ENCODE peak calls at places on chromosomes 5 and 9, in ten cellular contexts. One of them, this sample, is unnamed.

GRCh38 chr9:137236936-137237421 is 4.1 kb upstream of the TUBB4B start:
- DNase-seq in HCT116: no peak
- DNase-seq in HepG2: no peak
- DNase-seq in breast epithelium: no peak
- DNase-seq in erythroblast: no peak
- DNase-seq in prostate gland: no peak
- DNase-seq in stomach: no peak
- DNase-seq in body of pancreas: no peak
- DNase-seq in gastrocnemius medialis: no peak
- DNase-seq in lower leg skin: no peak
- DNase-seq in this sample: peak; percentile 61

GRCh38 chr5:157903117-157903450 is 44.1 kb upstream of the CLINT1 start:
- DNase-seq in HCT116: no peak
- DNase-seq in HepG2: no peak
- DNase-seq in breast epithelium: no peak
- DNase-seq in erythroblast: no peak
- DNase-seq in prostate gland: no peak
- DNase-seq in stomach: no peak
- DNase-seq in body of pancreas: no peak
- DNase-seq in gastrocnemius medialis: no peak
- DNase-seq in lower leg skin: no peak
- DNase-seq in this sample: no peak

GRCh38 chr5:74915488-74915887 is 49.3 kb upstream of the FAM169A start:
- DNase-seq in HCT116: no peak
- DNase-seq in HepG2: no peak
- DNase-seq in breast epithelium: no peak
- DNase-seq in erythroblast: no peak
- DNase-seq in prostate gland: no peak
- DNase-seq in stomach: no peak
- DNase-seq in body of pancreas: no peak
- DNase-seq in gastrocnemius medialis: no peak
- DNase-seq in lower leg skin: no peak
- DNase-seq in this sample: no peak

GRCh38 chr5:67799732-67800234 is 415.8 kb upstream of the PIK3R1 start:
- DNase-seq in HCT116: no peak
- DNase-seq in HepG2: peak; percentile 16
- DNase-seq in breast epithelium: no peak
- DNase-seq in erythroblast: no peak
- DNase-seq in prostate gland: no peak
- DNase-seq in stomach: no peak
- DNase-seq in body of pancreas: peak; percentile 11
- DNase-seq in gastrocnemius medialis: peak; percentile 24
- DNase-seq in lower leg skin: peak; percentile 53
- DNase-seq in this sample: no peak

GRCh38 chr9:2336055-2336454 is 285.5 kb upstream of the VLDLR start:
- DNase-seq in HCT116: no peak
- DNase-seq in HepG2: no peak
- DNase-seq in breast epithelium: no peak
- DNase-seq in erythroblast: no peak
- DNase-seq in prostate gland: no peak
- DNase-seq in stomach: no peak
- DNase-seq in body of pancreas: peak; percentile 49
- DNase-seq in gastrocnemius medialis: no peak
- DNase-seq in lower leg skin: no peak
- DNase-seq in this sample: peak; percentile 20

GRCh38 chr9:109975574-109976327 is 195.8 kb downstream of the PALM2AKAP2 start:
- DNase-seq in HCT116: no peak
- DNase-seq in HepG2: no peak
- DNase-seq in breast epithelium: peak; percentile 39
- DNase-seq in erythroblast: no peak
- DNase-seq in prostate gland: no peak
- DNase-seq in stomach: no peak
- DNase-seq in body of pancreas: no peak
- DNase-seq in gastrocnemius medialis: no peak
- DNase-seq in lower leg skin: no peak
- DNase-seq in this sample: no peak

GRCh38 chr9:38620483-38621433 is at the start of gene ANKRD18A:
- DNase-seq in HCT116: peak; percentile 83
- DNase-seq in HepG2: peak; percentile 89
- DNase-seq in breast epithelium: peak; percentile 66
- DNase-seq in erythroblast: peak; percentile 70
- DNase-seq in prostate gland: peak; percentile 84
- DNase-seq in stomach: peak; percentile 92
- DNase-seq in body of pancreas: peak; percentile 95
- DNase-seq in gastrocnemius medialis: no peak
- DNase-seq in lower leg skin: peak; percentile 31
- DNase-seq in this sample: peak; percentile 89

GRCh38 chr5:58979090-58979489 is 396.2 kb downstream of the RAB3C start:
- DNase-seq in HCT116: no peak
- DNase-seq in HepG2: no peak
- DNase-seq in breast epithelium: no peak
- DNase-seq in erythroblast: no peak
- DNase-seq in prostate gland: no peak
- DNase-seq in stomach: no peak
- DNase-seq in body of pancreas: no peak
- DNase-seq in gastrocnemius medialis: no peak
- DNase-seq in lower leg skin: no peak
- DNase-seq in this sample: no peak

GRCh38 chr9:83992407-83992806 is 11.8 kb downstream of the RMI1 start:
- DNase-seq in HCT116: no peak
- DNase-seq in HepG2: peak; percentile 84
- DNase-seq in breast epithelium: no peak
- DNase-seq in erythroblast: no peak
- DNase-seq in prostate gland: no peak
- DNase-seq in stomach: no peak
- DNase-seq in body of pancreas: peak; percentile 47
- DNase-seq in gastrocnemius medialis: no peak
- DNase-seq in lower leg skin: no peak
- DNase-seq in this sample: no peak

GRCh38 chr9:87872079-87872624 is 10.5 kb upstream of the SPATA31E1 start:
- DNase-seq in HCT116: no peak
- DNase-seq in HepG2: no peak
- DNase-seq in breast epithelium: no peak
- DNase-seq in erythroblast: no peak
- DNase-seq in prostate gland: no peak
- DNase-seq in stomach: no peak
- DNase-seq in body of pancreas: peak; percentile 75
- DNase-seq in gastrocnemius medialis: no peak
- DNase-seq in lower leg skin: no peak
- DNase-seq in this sample: no peak

GRCh38 chr5:30548580-30549305 is 644.7 kb upstream of the CDH6 start:
- DNase-seq in HCT116: no peak
- DNase-seq in HepG2: no peak
- DNase-seq in breast epithelium: no peak
- DNase-seq in erythroblast: no peak
- DNase-seq in prostate gland: no peak
- DNase-seq in stomach: no peak
- DNase-seq in body of pancreas: no peak
- DNase-seq in gastrocnemius medialis: no peak
- DNase-seq in lower leg skin: no peak
- DNase-seq in this sample: no peak

GRCh38 chr5:134177197-134178171 is 734 bp upstream of the SKP1 start:
- DNase-seq in HCT116: peak; percentile 60
- DNase-seq in HepG2: peak; percentile 68
- DNase-seq in breast epithelium: peak; percentile 63
- DNase-seq in erythroblast: peak; percentile 89
- DNase-seq in prostate gland: peak; percentile 57
- DNase-seq in stomach: peak; percentile 70
- DNase-seq in body of pancreas: peak; percentile 66
- DNase-seq in gastrocnemius medialis: peak; percentile 68
- DNase-seq in lower leg skin: peak; percentile 75
- DNase-seq in this sample: no peak

GRCh38 chr9:15306068-15306756 is 804 bp downstream of the TTC39B start:
- DNase-seq in HCT116: no peak
- DNase-seq in HepG2: peak; percentile 59
- DNase-seq in breast epithelium: peak; percentile 84
- DNase-seq in erythroblast: peak; percentile 34
- DNase-seq in prostate gland: peak; percentile 78
- DNase-seq in stomach: peak; percentile 83
- DNase-seq in body of pancreas: peak; percentile 89
- DNase-seq in gastrocnemius medialis: peak; percentile 69
- DNase-seq in lower leg skin: peak; percentile 70
- DNase-seq in this sample: peak; percentile 55
- TF ChIP-seq POLR2A in HCT116: no peak
- TF ChIP-seq POLR2A in HepG2: peak; percentile 36
- TF ChIP-seq POLR2A in breast epithelium: no peak
- TF ChIP-seq POLR2A in erythroblast: no peak
- TF ChIP-seq POLR2A in prostate gland: peak; percentile 39
- TF ChIP-seq POLR2A in stomach: no peak
- TF ChIP-seq POLR2A in body of pancreas: peak; percentile 56
- TF ChIP-seq POLR2A in gastrocnemius medialis: no peak
- TF ChIP-seq POLR2A in lower leg skin: no peak
- TF ChIP-seq POLR2A in this sample: no peak

GRCh38 chr9:130689937-130690700 is 3.5 kb upstream of the EXOSC2 start:
- DNase-seq in HCT116: peak; percentile 69
- DNase-seq in HepG2: peak; percentile 97
- DNase-seq in breast epithelium: peak; percentile 85
- DNase-seq in erythroblast: peak; percentile 54
- DNase-seq in prostate gland: peak; percentile 90
- DNase-seq in stomach: peak; percentile 87
- DNase-seq in body of pancreas: peak; percentile 84
- DNase-seq in gastrocnemius medialis: peak; percentile 65
- DNase-seq in lower leg skin: peak; percentile 79
- DNase-seq in this sample: peak; percentile 89
- TF ChIP-seq POLR2A in HCT116: no peak
- TF ChIP-seq POLR2A in HepG2: peak; percentile 63
- TF ChIP-seq POLR2A in breast epithelium: peak; percentile 45
- TF ChIP-seq POLR2A in erythroblast: no peak
- TF ChIP-seq POLR2A in prostate gland: peak; percentile 53
- TF ChIP-seq POLR2A in stomach: no peak
- TF ChIP-seq POLR2A in body of pancreas: peak; percentile 91
- TF ChIP-seq POLR2A in gastrocnemius medialis: no peak
- TF ChIP-seq POLR2A in lower leg skin: no peak
- TF ChIP-seq POLR2A in this sample: peak; percentile 37

DNA sequence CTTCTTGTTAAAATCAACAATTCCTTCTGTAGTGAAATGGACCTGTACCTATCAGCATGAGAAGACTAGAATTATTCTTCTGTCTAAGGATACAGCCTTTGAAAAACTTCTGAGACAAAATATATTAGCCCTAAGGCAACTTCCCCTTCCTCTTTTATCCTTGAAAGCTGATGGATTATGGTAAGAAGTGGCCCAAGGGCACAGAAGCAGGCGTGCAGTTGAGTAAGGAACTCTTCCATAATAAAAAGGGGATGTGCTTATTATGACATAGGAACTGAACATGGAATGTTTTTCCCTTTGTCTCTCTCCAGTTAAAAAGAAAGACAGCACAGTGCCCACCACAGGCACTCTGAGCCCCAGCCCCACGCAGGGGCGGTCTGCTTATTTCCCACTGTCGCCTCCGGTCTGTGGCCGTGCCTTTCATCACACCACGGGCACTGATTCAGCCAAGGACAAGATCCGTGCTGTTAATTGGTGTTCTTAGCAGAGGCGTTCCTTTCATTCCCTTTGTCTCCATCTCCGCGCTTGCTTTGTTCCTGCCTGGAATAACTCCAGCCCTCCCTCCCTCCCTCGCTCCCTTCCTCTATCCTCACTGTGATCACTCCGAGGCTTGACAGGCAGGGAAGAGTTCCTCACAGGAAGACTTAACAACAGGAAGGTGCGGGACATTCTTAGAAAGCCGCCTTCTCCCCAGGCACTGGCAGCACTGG is 135.9 kb upstream of the OTULINL start:
- DNase-seq in HCT116: no peak
- DNase-seq in HepG2: no peak
- DNase-seq in breast epithelium: no peak
- DNase-seq in erythroblast: no peak
- DNase-seq in prostate gland: no peak
- DNase-seq in stomach: no peak
- DNase-seq in body of pancreas: no peak
- DNase-seq in gastrocnemius medialis: no peak
- DNase-seq in lower leg skin: no peak
- DNase-seq in this sample: peak; percentile 9
- TF ChIP-seq POLR2A in HCT116: no peak
- TF ChIP-seq POLR2A in HepG2: no peak
- TF ChIP-seq POLR2A in breast epithelium: no peak
- TF ChIP-seq POLR2A in erythroblast: no peak
- TF ChIP-seq POLR2A in prostate gland: no peak
- TF ChIP-seq POLR2A in stomach: no peak
- TF ChIP-seq POLR2A in body of pancreas: no peak
- TF ChIP-seq POLR2A in gastrocnemius medialis: no peak
- TF ChIP-seq POLR2A in lower leg skin: no peak
- TF ChIP-seq POLR2A in this sample: no peak

GRCh38 chr5:34791761-34792244 is 47.2 kb upstream of the TTC23L start:
- DNase-seq in HCT116: no peak
- DNase-seq in HepG2: no peak
- DNase-seq in breast epithelium: no peak
- DNase-seq in erythroblast: no peak
- DNase-seq in prostate gland: no peak
- DNase-seq in stomach: no peak
- DNase-seq in body of pancreas: no peak
- DNase-seq in gastrocnemius medialis: no peak
- DNase-seq in lower leg skin: no peak
- DNase-seq in this sample: no peak
- TF ChIP-seq POLR2A in HCT116: no peak
- TF ChIP-seq POLR2A in HepG2: no peak
- TF ChIP-seq POLR2A in breast epithelium: no peak
- TF ChIP-seq POLR2A in erythroblast: no peak
- TF ChIP-seq POLR2A in prostate gland: no peak
- TF ChIP-seq POLR2A in stomach: no peak
- TF ChIP-seq POLR2A in body of pancreas: no peak
- TF ChIP-seq POLR2A in gastrocnemius medialis: no peak
- TF ChIP-seq POLR2A in lower leg skin: no peak
- TF ChIP-seq POLR2A in this sample: no peak

GRCh38 chr9:114317665-114318357 is 5.1 kb upstream of the ORM1 start:
- DNase-seq in HCT116: no peak
- DNase-seq in HepG2: no peak
- DNase-seq in breast epithelium: no peak
- DNase-seq in erythroblast: peak; percentile 14
- DNase-seq in prostate gland: no peak
- DNase-seq in stomach: no peak
- DNase-seq in body of pancreas: no peak
- DNase-seq in gastrocnemius medialis: no peak
- DNase-seq in lower leg skin: no peak
- DNase-seq in this sample: peak; percentile 67
- TF ChIP-seq POLR2A in HCT116: no peak
- TF ChIP-seq POLR2A in HepG2: no peak
- TF ChIP-seq POLR2A in breast epithelium: no peak
- TF ChIP-seq POLR2A in erythroblast: no peak
- TF ChIP-seq POLR2A in prostate gland: no peak
- TF ChIP-seq POLR2A in stomach: no peak
- TF ChIP-seq POLR2A in body of pancreas: no peak
- TF ChIP-seq POLR2A in gastrocnemius medialis: no peak
- TF ChIP-seq POLR2A in lower leg skin: no peak
- TF ChIP-seq POLR2A in this sample: no peak